ENCODE peak calls at places on chromosomes 3 and 15, in nine cellular contexts. One of them, this sample, is unnamed.

GRCh38 chr15:99403597-99403996 is 152.3 kb downstream of the LRRC28 start:
- DNase-seq in stomach: no peak
- DNase-seq in PC-3: peak; percentile 30
- DNase-seq in cardiac muscle cell: no peak
- DNase-seq in neuronal stem cell: no peak
- DNase-seq in A549: no peak
- DNase-seq in uterus: no peak
- DNase-seq in AG04450: no peak
- DNase-seq in lower lobe of right lung: no peak
- DNase-seq in this sample: no peak

GRCh38 chr3:22372292-22372949 is 621.4 kb upstream of the ZNF385D start:
- DNase-seq in stomach: no peak
- DNase-seq in PC-3: no peak
- DNase-seq in cardiac muscle cell: peak; percentile 70
- DNase-seq in neuronal stem cell: peak; percentile 38
- DNase-seq in A549: no peak
- DNase-seq in uterus: no peak
- DNase-seq in AG04450: no peak
- DNase-seq in lower lobe of right lung: peak; percentile 38
- DNase-seq in this sample: peak; percentile 80

GRCh38 chr15:41568350-41569017 is 9.5 kb downstream of the TYRO3 start:
- DNase-seq in stomach: peak; percentile 65
- DNase-seq in PC-3: no peak
- DNase-seq in cardiac muscle cell: peak; percentile 87
- DNase-seq in neuronal stem cell: peak; percentile 86
- DNase-seq in A549: peak; percentile 20
- DNase-seq in uterus: peak; percentile 29
- DNase-seq in AG04450: no peak
- DNase-seq in lower lobe of right lung: no peak
- DNase-seq in this sample: no peak

GRCh38 chr3:131794766-131795381 is 239.9 kb downstream of the CPNE4 start:
- DNase-seq in stomach: no peak
- DNase-seq in PC-3: peak; percentile 76
- DNase-seq in cardiac muscle cell: peak; percentile 59
- DNase-seq in neuronal stem cell: peak; percentile 51
- DNase-seq in A549: peak; percentile 59
- DNase-seq in uterus: no peak
- DNase-seq in AG04450: peak; percentile 36
- DNase-seq in lower lobe of right lung: no peak
- DNase-seq in this sample: no peak

GRCh38 chr3:71930056-71930991 is 145.4 kb upstream of the PROK2 start:
- DNase-seq in stomach: no peak
- DNase-seq in PC-3: peak; percentile 31
- DNase-seq in cardiac muscle cell: peak; percentile 64
- DNase-seq in neuronal stem cell: peak; percentile 30
- DNase-seq in A549: peak; percentile 23
- DNase-seq in uterus: peak; percentile 53
- DNase-seq in AG04450: no peak
- DNase-seq in lower lobe of right lung: no peak
- DNase-seq in this sample: no peak

GRCh38 chr3:151766454-151766853 is 32.7 kb downstream of the AADACL2 start:
- DNase-seq in stomach: no peak
- DNase-seq in PC-3: peak; percentile 75
- DNase-seq in cardiac muscle cell: no peak
- DNase-seq in neuronal stem cell: no peak
- DNase-seq in A549: peak; percentile 98
- DNase-seq in uterus: no peak
- DNase-seq in AG04450: no peak
- DNase-seq in lower lobe of right lung: no peak
- DNase-seq in this sample: no peak

GRCh38 chr15:65077981-65078352 is 1.4 kb downstream of the KBTBD13 start:
- DNase-seq in stomach: peak; percentile 79
- DNase-seq in PC-3: no peak
- DNase-seq in cardiac muscle cell: peak; percentile 31
- DNase-seq in neuronal stem cell: no peak
- DNase-seq in A549: peak; percentile 92
- DNase-seq in uterus: peak; percentile 80
- DNase-seq in AG04450: no peak
- DNase-seq in lower lobe of right lung: peak; percentile 77
- DNase-seq in this sample: peak; percentile 88

GRCh38 chr3:28476194-28476593 is 127.6 kb upstream of the AZI2 start:
- DNase-seq in stomach: no peak
- DNase-seq in PC-3: peak; percentile 64
- DNase-seq in cardiac muscle cell: peak; percentile 57
- DNase-seq in neuronal stem cell: no peak
- DNase-seq in A549: peak; percentile 54
- DNase-seq in uterus: no peak
- DNase-seq in AG04450: peak; percentile 11
- DNase-seq in lower lobe of right lung: no peak
- DNase-seq in this sample: no peak

GRCh38 chr3:40476478-40477470 is at the start of gene ZNF619:
- DNase-seq in stomach: peak; percentile 82
- DNase-seq in PC-3: peak; percentile 75
- DNase-seq in cardiac muscle cell: no peak
- DNase-seq in neuronal stem cell: peak; percentile 58
- DNase-seq in A549: peak; percentile 68
- DNase-seq in uterus: peak; percentile 71
- DNase-seq in AG04450: peak; percentile 46
- DNase-seq in lower lobe of right lung: peak; percentile 87
- DNase-seq in this sample: peak; percentile 91

DNA sequence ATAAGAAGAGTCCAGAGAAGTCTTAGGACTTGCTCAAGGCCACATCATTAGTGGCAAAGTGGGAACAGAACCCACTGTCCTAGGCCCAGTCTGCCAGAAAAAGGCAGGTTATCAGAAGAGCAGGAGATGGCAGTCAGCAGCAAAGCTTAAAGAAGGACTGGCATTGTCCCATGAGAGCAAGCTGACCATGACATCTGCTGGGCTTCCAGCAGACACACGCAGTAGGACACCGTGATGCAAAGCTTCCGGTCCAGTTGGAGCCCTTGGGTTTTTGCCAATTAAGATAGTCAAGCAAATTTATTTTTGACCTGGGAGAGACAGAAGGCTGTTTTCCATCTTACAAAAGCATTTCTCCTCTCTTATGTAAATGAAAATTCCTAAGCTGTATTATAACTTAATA is 42.1 kb downstream of the ZBTB38 start:
- DNase-seq in stomach: no peak
- DNase-seq in PC-3: no peak
- DNase-seq in cardiac muscle cell: no peak
- DNase-seq in neuronal stem cell: no peak
- DNase-seq in A549: peak; percentile 78
- DNase-seq in uterus: no peak
- DNase-seq in AG04450: no peak
- DNase-seq in lower lobe of right lung: no peak
- DNase-seq in this sample: no peak
- H3K27ac ChIP-seq in stomach: peak overlapping the region; percentile 85
- H3K27ac ChIP-seq in PC-3: peak overlapping the region; percentile 95
- H3K27ac ChIP-seq in cardiac muscle cell: peak overlapping the region; percentile 70
- H3K27ac ChIP-seq in neuronal stem cell: no peak overlapping the region
- H3K27ac ChIP-seq in A549: peak overlapping the region; percentile 99
- H3K27ac ChIP-seq in uterus: peak overlapping the region; percentile 100
- H3K27ac ChIP-seq in AG04450: peak overlapping the region; percentile 90
- H3K27ac ChIP-seq in lower lobe of right lung: peak overlapping the region; percentile 94
- H3K27ac ChIP-seq in this sample: peak overlapping the region; percentile 84

GRCh38 chr3:52531636-52532516 is 1.8 kb downstream of the NT5DC2 start:
- DNase-seq in stomach: peak; percentile 25
- DNase-seq in PC-3: no peak
- DNase-seq in cardiac muscle cell: no peak
- DNase-seq in neuronal stem cell: no peak
- DNase-seq in A549: no peak
- DNase-seq in uterus: peak; percentile 17
- DNase-seq in AG04450: no peak
- DNase-seq in lower lobe of right lung: no peak
- DNase-seq in this sample: peak; percentile 34

GRCh38 chr3:52530918-52531635 is 2.6 kb downstream of the NT5DC2 start:
- DNase-seq in stomach: peak; percentile 19
- DNase-seq in PC-3: no peak
- DNase-seq in cardiac muscle cell: no peak
- DNase-seq in neuronal stem cell: no peak
- DNase-seq in A549: no peak
- DNase-seq in uterus: no peak
- DNase-seq in AG04450: no peak
- DNase-seq in lower lobe of right lung: no peak
- DNase-seq in this sample: peak; percentile 32

GRCh38 chr3:52527732-52528595 is 5.7 kb downstream of the NT5DC2 start:
- DNase-seq in stomach: no peak
- DNase-seq in PC-3: no peak
- DNase-seq in cardiac muscle cell: no peak
- DNase-seq in neuronal stem cell: no peak
- DNase-seq in A549: no peak
- DNase-seq in uterus: peak; percentile 15
- DNase-seq in AG04450: no peak
- DNase-seq in lower lobe of right lung: no peak
- DNase-seq in this sample: peak; percentile 67

GRCh38 chr3:52528596-52529375 is 4.9 kb downstream of the NT5DC2 start:
- DNase-seq in stomach: no peak
- DNase-seq in PC-3: no peak
- DNase-seq in cardiac muscle cell: no peak
- DNase-seq in neuronal stem cell: no peak
- DNase-seq in A549: no peak
- DNase-seq in uterus: peak; percentile 15
- DNase-seq in AG04450: no peak
- DNase-seq in lower lobe of right lung: no peak
- DNase-seq in this sample: peak; percentile 28

DNA sequence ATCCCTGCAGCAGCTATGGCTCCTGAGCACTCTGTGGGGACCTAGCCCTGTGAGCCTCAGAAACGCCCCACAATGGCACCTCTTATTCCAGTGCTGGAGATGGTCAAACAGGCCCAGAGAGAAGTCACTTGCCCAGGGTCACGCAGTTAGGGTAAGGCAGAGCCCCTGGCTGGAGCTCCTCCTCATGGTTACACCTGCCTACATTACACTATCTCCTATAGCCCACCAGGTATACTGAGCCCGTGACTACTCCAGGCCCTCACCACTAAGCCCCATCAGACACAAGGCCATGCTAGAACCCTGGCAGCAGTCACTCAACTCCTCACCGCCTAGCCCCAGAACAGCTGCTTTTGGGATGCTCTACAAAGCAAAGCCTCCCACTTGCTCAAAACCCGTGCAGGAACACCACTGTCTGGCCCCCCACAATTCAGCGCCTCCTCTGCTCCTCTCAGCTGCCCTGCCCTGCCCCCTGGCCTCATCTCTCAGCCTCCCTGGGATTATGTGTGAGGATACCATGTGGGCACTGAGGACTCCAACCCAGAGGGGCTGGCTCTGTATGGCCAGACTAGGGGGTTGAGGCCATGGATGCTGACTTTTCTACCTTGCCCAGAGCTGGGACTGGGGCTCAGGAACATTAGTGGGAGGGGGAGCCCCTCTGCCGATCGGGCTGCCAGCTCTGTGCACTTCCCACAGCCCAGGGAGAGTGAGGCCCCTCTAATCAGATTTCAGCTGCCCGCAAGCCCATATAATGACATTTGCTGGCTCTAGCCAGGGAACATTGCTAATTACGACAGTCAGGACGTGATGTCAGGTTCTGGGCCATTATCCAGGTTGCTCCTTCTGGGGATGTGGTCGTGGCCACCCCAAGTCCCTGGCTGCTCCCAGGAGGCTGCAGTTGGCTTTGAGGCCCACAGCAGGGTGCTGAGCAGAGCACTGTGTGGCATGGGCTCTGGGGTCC is 4.0 kb downstream of the NT5DC2 start:
- DNase-seq in stomach: peak; percentile 23
- DNase-seq in PC-3: no peak
- DNase-seq in cardiac muscle cell: no peak
- DNase-seq in neuronal stem cell: no peak
- DNase-seq in A549: no peak
- DNase-seq in uterus: peak; percentile 40
- DNase-seq in AG04450: no peak
- DNase-seq in lower lobe of right lung: no peak
- DNase-seq in this sample: peak; percentile 29
- H3K27ac ChIP-seq in stomach: no peak overlapping the region
- H3K27ac ChIP-seq in PC-3: no peak overlapping the region
- H3K27ac ChIP-seq in cardiac muscle cell: no peak overlapping the region
- H3K27ac ChIP-seq in neuronal stem cell: no peak overlapping the region
- H3K27ac ChIP-seq in A549: no peak overlapping the region
- H3K27ac ChIP-seq in uterus: peak overlapping the region; percentile 40
- H3K27ac ChIP-seq in AG04450: no peak overlapping the region
- H3K27ac ChIP-seq in lower lobe of right lung: peak overlapping the region; percentile 54
- H3K27ac ChIP-seq in this sample: no peak overlapping the region

DNA sequence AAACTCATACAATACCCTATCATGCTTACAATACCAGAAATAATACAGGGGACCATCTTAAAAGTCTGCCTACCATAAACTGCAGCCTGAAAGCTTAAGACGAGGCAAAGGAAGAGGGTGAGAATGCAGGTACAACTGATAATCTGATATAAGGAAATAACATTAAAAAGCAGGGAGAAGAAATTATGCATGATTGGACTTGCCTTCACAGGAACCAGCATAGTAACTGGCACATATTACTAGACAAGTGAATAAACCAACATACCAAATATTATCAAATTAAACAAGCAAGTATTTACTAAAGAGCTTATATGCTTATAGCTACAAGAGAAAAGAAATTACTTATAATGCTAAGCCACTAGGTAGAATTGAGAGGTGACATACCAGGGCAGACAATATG is 18.7 kb downstream of the ANKRD28 start:
- DNase-seq in stomach: no peak
- DNase-seq in PC-3: no peak
- DNase-seq in cardiac muscle cell: no peak
- DNase-seq in neuronal stem cell: no peak
- DNase-seq in A549: no peak
- DNase-seq in uterus: no peak
- DNase-seq in AG04450: no peak
- DNase-seq in lower lobe of right lung: no peak
- DNase-seq in this sample: no peak
- H3K27ac ChIP-seq in stomach: no peak overlapping the region
- H3K27ac ChIP-seq in PC-3: no peak overlapping the region
- H3K27ac ChIP-seq in cardiac muscle cell: no peak overlapping the region
- H3K27ac ChIP-seq in neuronal stem cell: no peak overlapping the region
- H3K27ac ChIP-seq in A549: no peak overlapping the region
- H3K27ac ChIP-seq in uterus: peak overlapping the region; percentile 90
- H3K27ac ChIP-seq in AG04450: no peak overlapping the region
- H3K27ac ChIP-seq in lower lobe of right lung: no peak overlapping the region
- H3K27ac ChIP-seq in this sample: no peak overlapping the region

DNA sequence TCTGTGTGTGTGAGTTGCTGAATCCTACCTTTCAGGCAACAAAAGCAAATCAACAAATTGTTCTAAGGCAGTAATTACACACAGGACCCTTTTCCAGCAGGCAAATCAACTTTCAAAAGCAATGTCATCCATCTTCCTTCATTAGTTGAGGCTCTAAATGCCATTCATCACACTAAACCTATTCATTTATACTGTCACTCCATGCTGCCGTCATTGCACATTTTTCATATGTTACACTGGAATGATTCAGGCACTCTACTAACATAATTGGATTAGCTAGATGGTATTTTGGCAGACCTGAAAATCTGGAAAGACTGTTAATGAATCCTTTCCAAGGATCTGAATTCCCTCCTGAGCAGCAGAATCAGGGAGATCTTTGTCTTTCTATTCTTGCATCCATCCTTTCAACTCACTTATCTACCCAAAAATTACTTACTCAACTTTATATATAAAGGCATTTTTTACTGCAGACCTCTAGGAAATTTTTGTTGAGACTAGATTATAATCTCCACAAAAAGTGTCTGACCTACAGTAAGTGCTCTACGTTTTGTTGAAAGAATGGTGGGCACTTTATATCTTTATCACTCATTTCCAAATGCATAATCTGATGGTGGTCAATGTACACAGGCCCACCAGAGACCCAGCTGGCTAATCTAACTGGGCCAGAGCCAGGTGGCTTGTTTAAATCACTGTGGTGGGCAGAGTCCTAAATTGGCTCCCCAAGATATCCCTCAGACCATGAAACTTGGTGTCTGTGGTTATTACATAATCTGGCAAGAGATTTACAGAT is 25.0 kb downstream of the MIX23 start:
- DNase-seq in stomach: no peak
- DNase-seq in PC-3: peak; percentile 11
- DNase-seq in cardiac muscle cell: no peak
- DNase-seq in neuronal stem cell: no peak
- DNase-seq in A549: no peak
- DNase-seq in uterus: no peak
- DNase-seq in AG04450: no peak
- DNase-seq in lower lobe of right lung: no peak
- DNase-seq in this sample: no peak
- H3K27ac ChIP-seq in stomach: no peak overlapping the region
- H3K27ac ChIP-seq in PC-3: no peak overlapping the region
- H3K27ac ChIP-seq in cardiac muscle cell: peak overlapping the region; percentile 9
- H3K27ac ChIP-seq in neuronal stem cell: no peak overlapping the region
- H3K27ac ChIP-seq in A549: no peak overlapping the region
- H3K27ac ChIP-seq in uterus: no peak overlapping the region
- H3K27ac ChIP-seq in AG04450: no peak overlapping the region
- H3K27ac ChIP-seq in lower lobe of right lung: no peak overlapping the region
- H3K27ac ChIP-seq in this sample: no peak overlapping the region

This sample was measured in left lung.